ENCODE peak calls at places on chromosomes 16 and 17, in ten cellular contexts. A is NT2/D1; Y is CD4-positive, alpha-beta T cell; N is AG08395; Z is LoVo; B is lower lobe of right lung; O is KG1; W is stimulated activated CD4-positive, alpha-beta T cell treated with anti-CD3 and anti-CD28 coated beads, Interleukin-4, amount 100 ng/mL, for 4 hours; M is fibroblast of mammary gland; E is posterior cingulate gyrus. V is an unnamed sample.
A peak's percentile ranks its signal among the peaks of the same experiment; 100 is the strongest.

GRCh38 chr17:2264023-2264860 is 39.3 kb downstream of the SMG6 start:
- DNase-seq in A (no peak), Y (no peak), N (no peak), Z (no peak), B (no peak), O (no peak), W (no peak), M (peak; percentile 56), E (no peak), V (no peak)

GRCh38 chr17:75697651-75698291 is 23.5 kb upstream of the ITGB4 start:
- DNase-seq in A (no peak), Y (no peak), N (no peak), Z (peak; percentile 46), B (no peak), O (no peak), W (no peak), M (no peak), E (peak; percentile 82), V (no peak)

GRCh38 chr16:68417711-68418301 is 30.5 kb downstream of the SMPD3 start:
- DNase-seq in A (no peak), Y (peak; percentile 75), N (no peak), Z (peak; percentile 77), B (peak; percentile 78), O (peak; percentile 48), W (peak; percentile 55), M (no peak), E (no peak), V (peak; percentile 79)

GRCh38 chr16:50311891-50312501 is 45.6 kb downstream of the ADCY7 start:
- DNase-seq in A (no peak), Y (no peak), N (no peak), Z (no peak), B (peak; percentile 46), O (no peak), W (no peak), M (no peak), E (peak; percentile 7), V (no peak)

GRCh38 chr17:28470266-28471126 is 2.9 kb upstream of the SLC13A2 start:
- DNase-seq in A (no peak), Y (no peak), N (no peak), Z (no peak), B (no peak), O (no peak), W (no peak), M (no peak), E (no peak), V (no peak)

GRCh38 chr16:54412777-54413455 is 126.3 kb upstream of the IRX3 start:
- DNase-seq in A (no peak), Y (no peak), N (no peak), Z (no peak), B (no peak), O (no peak), W (no peak), M (no peak), E (no peak), V (no peak)

GRCh38 chr17:42518755-42519545 is 17.1 kb upstream of the NAGLU start:
- DNase-seq in A (no peak), Y (no peak), N (no peak), Z (peak; percentile 66), B (no peak), O (no peak), W (no peak), M (no peak), E (no peak), V (no peak)

GRCh38 chr16:48636521-48636920 is 26.5 kb upstream of the N4BP1 start:
- DNase-seq in A (no peak), Y (no peak), N (no peak), Z (no peak), B (no peak), O (no peak), W (no peak), M (no peak), E (no peak), V (no peak)

GRCh38 chr17:68749742-68750562 is 148.8 kb upstream of the FAM20A start:
- DNase-seq in A (peak; percentile 44), Y (no peak), N (no peak), Z (no peak), B (no peak), O (no peak), W (no peak), M (peak; percentile 69), E (no peak), V (no peak)